ENCODE peak calls at places on chromosomes 4 and X, in ten cellular contexts. C is AG08395; D is GM23338; H is AG09309; L is activated CD4-positive, alpha-beta T cell treated with anti-CD3 and anti-CD28 coated beads, Interleukin-2, amount 50 U/mL, for 24 hours; Z is pancreas; O is AG04449; G is NCI-H1105; V is AG20443; J is epithelial cell of prostate. U is an unnamed sample.

GRCh38 chr4:81635747-81636146 is 164.0 kb upstream of the RASGEF1B start:
- DNase-seq in C (no peak), D (no peak), H (no peak), L (no peak), Z (no peak), O (no peak), G (no peak), V (no peak), J (peak), U (no peak)

GRCh38 chrX:314781-315595 is 3.6 kb downstream of the GTPBP6 start:
- DNase-seq in C (no peak), D (no peak), H (no peak), L (no peak), Z (no peak), O (no peak), G (no peak), V (no peak), J (no peak), U (no peak)

GRCh38 chr4:17436750-17437090 is 75.2 kb downstream of the QDPR start:
- DNase-seq in C (no peak), D (peak), H (no peak), L (no peak), Z (no peak), O (no peak), G (no peak), V (no peak), J (no peak), U (no peak)

GRCh38 chrX:93932471-93933220 is 258.6 kb downstream of the FAM133A start:
- DNase-seq in C (no peak), D (no peak), H (no peak), L (no peak), Z (no peak), O (no peak), G (no peak), V (no peak), J (no peak), U (no peak)

GRCh38 chr4:142534994-142535393 is 311.1 kb downstream of the INPP4B start:
- DNase-seq in C (peak), D (no peak), H (no peak), L (no peak), Z (no peak), O (no peak), G (no peak), V (peak), J (no peak), U (peak)

GRCh38 chr4:25509656-25510055 is 132.6 kb downstream of the ANAPC4 start:
- DNase-seq in C (no peak), D (no peak), H (no peak), L (no peak), Z (no peak), O (no peak), G (no peak), V (no peak), J (no peak), U (no peak)

GRCh38 chr4:165663411-165663810 is 209.6 kb upstream of the TLL1 start:
- DNase-seq in C (no peak), D (no peak), H (no peak), L (no peak), Z (no peak), O (no peak), G (no peak), V (no peak), J (no peak), U (peak)

GRCh38 chr4:187632260-187633010 is 363.1 kb upstream of the ZFP42 start:
- DNase-seq in C (no peak), D (no peak), H (no peak), L (no peak), Z (no peak), O (no peak), G (no peak), V (no peak), J (no peak), U (no peak)

GRCh38 chr4:159048166-159048886 is 54.6 kb upstream of the RAPGEF2 start:
- DNase-seq in C (peak), D (peak), H (no peak), L (no peak), Z (peak), O (no peak), G (peak), V (peak), J (no peak), U (peak)

GRCh38 chr4:119284876-119285611 is 36.9 kb downstream of the FABP2 start:
- DNase-seq in C (peak), D (no peak), H (no peak), L (no peak), Z (no peak), O (no peak), G (no peak), V (no peak), J (no peak), U (no peak)

GRCh38 chrX:67607436-67607835 is 63.6 kb downstream of the AR start:
- DNase-seq in C (peak), D (no peak), H (peak), L (no peak), Z (no peak), O (no peak), G (no peak), V (no peak), J (no peak), U (peak)

GRCh38 chrX:13151806-13152510 is 107.5 kb upstream of the FAM9C start:
- DNase-seq in C (peak), D (no peak), H (no peak), L (no peak), Z (no peak), O (no peak), G (no peak), V (peak), J (no peak), U (peak)

GRCh38 chrX:82591421-82591820 is 916.7 kb upstream of the POU3F4 start:
- DNase-seq in C (no peak), D (no peak), H (no peak), L (no peak), Z (no peak), O (no peak), G (no peak), V (no peak), J (no peak), U (no peak)

GRCh38 chr4:3427134-3427476 is 14.7 kb upstream of the HGFAC start:
- DNase-seq in C (no peak), D (no peak), H (no peak), L (no peak), Z (no peak), O (no peak), G (no peak), V (no peak), J (no peak), U (no peak)

U was measured in GM03348.